ENCODE peak calls at places on chromosomes 2 and 18, in four cellular contexts. K, D, A and C are unnamed samples. For H3K4me1, the result is how much of the 10 kb centered on the place peaks cover.

GRCh38 chr2:133561045-133561852 is 7.0 kb downstream of the NCKAP5 start:
- DNase-seq in K (peak), D (peak), A (no peak), C (no peak)

GRCh38 chr2:191436368-191437055 is 191.3 kb downstream of the MYO1B start:
- DNase-seq in A (no peak), K (no peak), D (peak), C (no peak)

GRCh38 chr2:171432969-171433762 is 624 bp downstream of the METTL8 start:
- DNase-seq in A (no peak), D (peak), K (peak), C (peak)

GRCh38 chr2:105785095-105785847 is 40.6 kb downstream of the NCK2 start:
- DNase-seq in D (no peak), K (no peak), A (no peak), C (no peak)

GRCh38 chr2:122022531-122022930 is 267.1 kb downstream of the TSN start:
- DNase-seq in K (no peak), A (no peak), D (no peak), C (no peak)

GRCh38 chr18:22168360-22168921 is 948 bp upstream of the GATA6 start:
- DNase-seq in A (no peak), D (peak), K (peak), C (peak)

GRCh38 chr18:36872329-36872728 is 43.4 kb downstream of the KIAA1328 start:
- DNase-seq in K (no peak), A (no peak), D (no peak), C (no peak)

GRCh38 chr2:224217962-224218347 is 178.9 kb upstream of the SERPINE2 start:
- DNase-seq in K (no peak), A (no peak), D (no peak), C (no peak)

GRCh38 chr18:22224339-22224738 is 55.0 kb downstream of the GATA6 start:
- DNase-seq in A (no peak), D (no peak), K (peak), C (no peak)

GRCh38 chr18:48975817-48976649 is 25.3 kb upstream of the SMAD7 start:
- DNase-seq in A (no peak), K (peak), D (no peak), C (peak)

GRCh38 chr2:127598711-127599110 is 47.2 kb upstream of the GPR17 start:
- DNase-seq in A (no peak), K (no peak), D (no peak), C (no peak)

GRCh38 chr18:79595876-79596374 is 83.7 kb upstream of the CTDP1 start:
- DNase-seq in K (no peak), D (no peak), A (no peak), C (peak)

GRCh38 chr18:12946549-12947354 is 1.1 kb upstream of the SEH1L start:
- DNase-seq in K (peak), A (no peak), D (peak), C (peak)

GRCh38 chr2:103208916-103209315 is 447.1 kb downstream of the TMEM182 start:
- DNase-seq in A (no peak), D (peak), K (no peak), C (no peak)

GRCh38 chr2:175008801-175009495 is 3.8 kb upstream of the CHN1 start:
- DNase-seq in A (no peak), D (no peak), K (no peak), C (no peak)

GRCh38 chr2:222424281-222424728 is at the start of gene SGPP2:
- DNase-seq in K (no peak), D (no peak), A (no peak), C (peak)

GRCh38 chr2:233600361-233600760 is 17.1 kb upstream of the UGT1A8 start:
- DNase-seq in D (no peak), K (no peak), A (no peak), C (no peak)

GRCh38 chr2:202060218-202060617 is 12.8 kb upstream of the KIAA2012 start:
- DNase-seq in K (no peak), A (no peak), D (no peak), C (no peak)

GRCh38 chr2:145199832-145200231 is 679.9 kb upstream of the ZEB2 start:
- DNase-seq in D (no peak), K (no peak), A (no peak), C (no peak)

GRCh38 chr18:26548144-26549102 is at the start of gene KCTD1:
- DNase-seq in A (no peak), K (peak), D (peak), C (peak)

GRCh38 chr2:160952462-160952861 is 207.8 kb upstream of the TANK start:
- DNase-seq in K (peak), A (peak), D (no peak), C (no peak)

GRCh38 chr2:189848276-189848675 is 64.0 kb downstream of the PMS1 start:
- DNase-seq in K (no peak), A (no peak), D (no peak), C (no peak)

GRCh38 chr2:67625178-67625577 is 228.0 kb downstream of the ETAA1 start:
- DNase-seq in A (no peak), D (no peak), K (no peak), C (no peak)

GRCh38 chr18:36942264-36942663 is 113.3 kb downstream of the KIAA1328 start:
- DNase-seq in K (no peak), A (no peak), D (peak), C (no peak)

GRCh38 chr18:26470011-26470637 is 78.2 kb downstream of the KCTD1 start:
- DNase-seq in D (no peak), K (no peak), A (no peak), C (no peak)

GRCh38 chr2:643761-644160 is 33.4 kb downstream of the TMEM18 start:
- DNase-seq in K (no peak), D (no peak), A (no peak), C (no peak)

GRCh38 chr2:126886201-126886905 is 12.3 kb upstream of the TEX51 start:
- DNase-seq in K (peak), A (no peak), D (peak), C (no peak)

GRCh38 chr18:48979944-48980890 is 29.5 kb upstream of the SMAD7 start:
- DNase-seq in K (peak), D (peak), A (no peak), C (no peak)

GRCh38 chr2:9288233-9288632 is 81.6 kb downstream of the ASAP2 start:
- DNase-seq in A (no peak), K (no peak), D (no peak), C (no peak)

GRCh38 chr2:171018522-171018921 is 89.5 kb downstream of the GORASP2 start:
- DNase-seq in K (no peak), D (no peak), A (no peak), C (no peak)

GRCh38 chr2:188518391-188518790 is 226.7 kb downstream of the GULP1 start:
- DNase-seq in K (no peak), D (no peak), A (no peak), C (no peak)

GRCh38 chr2:177242136-177242987 is 22.2 kb downstream of the NFE2L2 start:
- DNase-seq in A (no peak), D (peak), K (no peak), C (no peak)

GRCh38 chr2:230666446-230666845 is 46.2 kb upstream of the CAB39 start:
- DNase-seq in A (no peak), K (no peak), D (no peak), C (no peak)

GRCh38 chr2:203637819-203638167 is 68.6 kb upstream of the CD28 start:
- DNase-seq in A (no peak), D (no peak), K (no peak), C (no peak)

GRCh38 chr2:219542931-219543595 is 546 bp downstream of the CHPF start:
- DNase-seq in K (peak), A (no peak), D (peak), C (peak)

GRCh38 chr2:236916181-236916580 is 169.5 kb upstream of the COPS8 start:
- DNase-seq in A (no peak), D (no peak), K (no peak), C (no peak)

GRCh38 chr2:160418398-160418765 is 75.2 kb downstream of the RBMS1 start:
- DNase-seq in K (no peak), D (no peak), A (no peak), C (no peak)

DNA sequence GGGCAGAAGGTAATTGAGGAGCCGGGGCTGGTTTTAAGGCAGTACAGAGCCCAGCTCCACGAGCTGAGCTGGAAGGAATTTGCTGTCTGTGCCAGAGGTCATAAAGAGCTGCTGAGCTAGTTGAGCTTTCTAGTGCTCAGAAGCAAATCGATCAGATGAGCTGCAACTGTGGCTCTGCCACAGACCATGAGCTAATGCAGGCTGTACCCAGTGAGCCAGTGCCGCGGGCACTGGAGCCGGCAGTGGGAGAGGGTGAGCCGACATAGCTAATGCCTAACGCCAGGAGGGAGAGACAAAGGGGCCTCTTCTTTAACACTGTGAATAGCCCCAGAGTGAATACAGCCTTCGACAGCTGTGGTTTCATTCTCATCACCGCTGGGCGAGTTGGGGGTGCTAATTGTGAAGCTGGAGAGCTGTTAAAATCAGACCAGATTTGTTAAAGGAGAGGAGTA is 410.1 kb upstream of the TCF4 start:
- DNase-seq in K (peak), A (no peak), D (no peak), C (no peak)
- TF ChIP-seq CTCF in K (no peak), A (no peak), D (no peak), C (no peak)

GRCh38 chr2:39409697-39410389 is 27.2 kb downstream of the MAP4K3 start:
- DNase-seq in A (no peak), K (no peak), D (no peak), C (no peak)
- H3K4me1 ChIP-seq in A (half or more), K (under half), D (half or more), C (under half)

DNA sequence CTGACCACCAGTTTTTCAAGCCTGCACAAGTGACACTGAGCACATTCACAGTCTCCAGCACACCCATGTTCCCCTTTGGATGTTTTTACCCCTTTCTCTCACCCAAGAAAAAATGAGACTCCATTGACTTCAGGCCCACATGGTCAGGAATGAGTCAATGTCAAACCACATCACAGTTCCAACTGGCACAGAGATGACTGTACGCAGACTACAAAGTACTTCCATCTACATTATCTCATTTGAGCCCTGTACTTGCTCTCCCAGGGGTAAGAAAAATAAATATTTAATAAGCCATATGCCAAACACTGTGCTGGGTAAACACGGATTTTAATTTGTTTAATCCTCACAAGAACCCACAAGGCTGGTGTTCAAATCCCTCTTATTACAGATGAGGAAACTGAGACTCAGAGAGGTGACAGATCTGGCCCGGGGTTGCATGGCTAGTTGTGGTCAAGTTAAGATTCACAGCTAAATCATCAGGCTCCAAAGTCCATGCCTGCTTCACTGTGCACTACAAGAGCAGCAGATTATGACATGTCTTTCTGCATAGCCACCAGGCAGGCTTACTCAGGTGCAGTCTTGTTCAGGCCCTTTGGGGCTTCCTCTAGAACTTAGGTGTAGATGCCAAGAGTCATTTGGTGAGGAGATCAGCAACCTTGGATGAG is 106.1 kb downstream of the TXNL1 start:
- DNase-seq in A (no peak), D (no peak), K (no peak), C (no peak)
- H3K4me3 ChIP-seq in A (no peak), D (no peak), K (no peak), C (no peak)

GRCh38 chr2:168002021-168002553 is 245.3 kb downstream of the STK39 start:
- DNase-seq in A (no peak), K (no peak), D (no peak), C (no peak)

GRCh38 chr2:168005586-168005985 is 241.8 kb downstream of the STK39 start:
- DNase-seq in K (no peak), D (no peak), A (no peak), C (no peak)

GRCh38 chr2:168009900-168010299 is 237.5 kb downstream of the STK39 start:
- DNase-seq in A (no peak), K (no peak), D (no peak), C (no peak)

GRCh38 chr2:168008796-168009195 is 238.6 kb downstream of the STK39 start:
- DNase-seq in A (no peak), D (no peak), K (no peak), C (peak)

DNA sequence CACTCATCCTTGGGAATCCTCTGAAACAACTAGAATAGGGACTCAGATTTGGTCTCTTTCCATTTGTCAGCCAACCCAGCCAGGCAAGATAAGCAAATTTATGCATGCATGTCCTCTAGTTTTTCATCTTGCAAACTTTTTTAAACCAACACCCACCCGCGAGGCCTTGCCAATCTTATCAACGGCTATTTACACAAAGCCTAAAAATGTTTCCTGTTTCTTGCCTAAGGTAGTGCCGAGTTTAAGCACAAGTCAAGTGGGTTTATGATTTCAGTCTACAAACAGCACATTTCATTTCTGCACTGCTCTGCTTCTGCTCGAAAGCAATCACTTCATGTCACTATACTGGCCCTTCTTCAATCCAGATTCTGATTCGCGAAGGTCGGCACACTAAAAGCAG is 240.9 kb downstream of the STK39 start:
- DNase-seq in A (no peak), K (no peak), D (no peak), C (no peak)
- TF ChIP-seq CTCF in A (no peak), K (no peak), D (no peak), C (no peak)